ENCODE peak calls at places on chromosomes 16 and 17, in four cellular contexts. C, G, B and F are unnamed samples.

GRCh38 chr16:912684-913613 is 57.8 kb downstream of the LMF1 start:
- DNase-seq in C (no peak), G (no peak), B (no peak), F (no peak)

GRCh38 chr16:69386596-69386995 is 789 bp upstream of the TERF2 start:
- DNase-seq in C (no peak), G (peak), B (no peak), F (no peak)

GRCh38 chr16:13994239-13995106 is 74.5 kb downstream of the ERCC4 start:
- DNase-seq in C (no peak), G (no peak), B (peak), F (no peak)

GRCh38 chr17:44414394-44415155 is 25.1 kb upstream of the ITGA2B start:
- DNase-seq in C (no peak), G (no peak), B (no peak), F (no peak)

GRCh38 chr16:55528974-55529373 is 20.1 kb downstream of the LPCAT2 start:
- DNase-seq in C (no peak), G (no peak), B (no peak), F (no peak)

GRCh38 chr17:11240041-11240801 is 792 bp upstream of the SHISA6 start:
- DNase-seq in C (no peak), G (no peak), B (no peak), F (no peak)

GRCh38 chr17:68378202-68379149 is 78.8 kb downstream of the WIPI1 start:
- DNase-seq in C (no peak), G (no peak), B (peak), F (peak)

GRCh38 chr16:17590711-17591654 is 120.2 kb upstream of the XYLT1 start:
- DNase-seq in C (no peak), G (no peak), B (no peak), F (no peak)

GRCh38 chr17:819251-819650 is 37.1 kb downstream of the MRM3 start:
- DNase-seq in C (no peak), G (no peak), B (no peak), F (no peak)

GRCh38 chr17:4998027-4998665 is 396 bp downstream of the KIF1C start:
- DNase-seq in C (peak), G (no peak), B (no peak), F (no peak)

GRCh38 chr16:71430744-71431143 is 11.1 kb downstream of the TLE7 start:
- DNase-seq in C (no peak), G (no peak), B (no peak), F (no peak)

GRCh38 chr17:74768069-74768762 is 7.9 kb downstream of the NAT9 start:
- DNase-seq in C (no peak), G (no peak), B (no peak), F (no peak)

GRCh38 chr17:59001158-59001814 is 105.4 kb downstream of the TRIM37 start:
- DNase-seq in C (peak), G (peak), B (no peak), F (no peak)

GRCh38 chr16:31143036-31143888 is 6.6 kb downstream of the PRSS36 start:
- DNase-seq in C (no peak), G (no peak), B (no peak), F (no peak)

GRCh38 chr17:82898976-82899514 is 59.2 kb upstream of the ZNF750 start:
- DNase-seq in C (no peak), G (no peak), B (no peak), F (no peak)